ENCODE peak calls at places on chromosomes 7 and 10, in nine cellular contexts. U is tibial nerve, L is fibroblast of villous mesenchyme, X is PC-9, Y is sigmoid colon, J is mucosa of descending colon, D is fibroblast of lung, A is HCT116, M is uterus. K is an unnamed sample.

GRCh38 chr10:93904901-93905300 is 11.1 kb downstream of the SLC35G1 start:
- DNase-seq in U (no peak), L (no peak), X (no peak), Y (no peak), J (no peak), D (no peak), A (no peak), M (no peak), K (no peak)

GRCh38 chr10:114489521-114490310 is 85.4 kb upstream of the AFAP1L2 start:
- DNase-seq in U (no peak), L (no peak), X (no peak), Y (no peak), J (no peak), D (no peak), A (peak), M (peak), K (no peak)

GRCh38 chr10:116691544-116692126 is 50.7 kb downstream of the HSPA12A start:
- DNase-seq in U (no peak), L (no peak), X (no peak), Y (peak), J (no peak), D (peak), A (no peak), M (peak), K (no peak)

GRCh38 chr7:44310221-44310848 is 15.1 kb downstream of the CAMK2B start:
- DNase-seq in U (no peak), L (no peak), X (no peak), Y (no peak), J (no peak), D (no peak), A (no peak), M (no peak), K (no peak)

GRCh38 chr10:68897336-68897741 is 3.8 kb upstream of the DDX50 start:
- DNase-seq in U (no peak), L (peak), X (peak), Y (no peak), J (peak), D (peak), A (peak), M (peak), K (peak)

GRCh38 chr10:122541541-122542002 is 19.0 kb upstream of the DMBT1 start:
- DNase-seq in U (no peak), L (no peak), X (no peak), Y (no peak), J (no peak), D (no peak), A (no peak), M (no peak), K (peak)

GRCh38 chr7:14691597-14692203 is 210.9 kb downstream of the DGKB start:
- DNase-seq in U (peak), L (peak), X (peak), Y (peak), J (peak), D (peak), A (peak), M (peak), K (peak)

GRCh38 chr10:125812128-125812527 is 10.9 kb downstream of the UROS start:
- DNase-seq in U (no peak), L (peak), X (no peak), Y (no peak), J (no peak), D (peak), A (no peak), M (no peak), K (peak)

GRCh38 chr10:71720304-71720672 is 710 bp upstream of the C10orf105 start:
- DNase-seq in U (no peak), L (no peak), X (no peak), Y (no peak), J (no peak), D (no peak), A (no peak), M (no peak), K (no peak)

GRCh38 chr7:105656922-105657521 is 75.7 kb upstream of the EFCAB10 start:
- DNase-seq in U (peak), L (no peak), X (no peak), Y (peak), J (peak), D (peak), A (peak), M (no peak), K (peak)

DNA sequence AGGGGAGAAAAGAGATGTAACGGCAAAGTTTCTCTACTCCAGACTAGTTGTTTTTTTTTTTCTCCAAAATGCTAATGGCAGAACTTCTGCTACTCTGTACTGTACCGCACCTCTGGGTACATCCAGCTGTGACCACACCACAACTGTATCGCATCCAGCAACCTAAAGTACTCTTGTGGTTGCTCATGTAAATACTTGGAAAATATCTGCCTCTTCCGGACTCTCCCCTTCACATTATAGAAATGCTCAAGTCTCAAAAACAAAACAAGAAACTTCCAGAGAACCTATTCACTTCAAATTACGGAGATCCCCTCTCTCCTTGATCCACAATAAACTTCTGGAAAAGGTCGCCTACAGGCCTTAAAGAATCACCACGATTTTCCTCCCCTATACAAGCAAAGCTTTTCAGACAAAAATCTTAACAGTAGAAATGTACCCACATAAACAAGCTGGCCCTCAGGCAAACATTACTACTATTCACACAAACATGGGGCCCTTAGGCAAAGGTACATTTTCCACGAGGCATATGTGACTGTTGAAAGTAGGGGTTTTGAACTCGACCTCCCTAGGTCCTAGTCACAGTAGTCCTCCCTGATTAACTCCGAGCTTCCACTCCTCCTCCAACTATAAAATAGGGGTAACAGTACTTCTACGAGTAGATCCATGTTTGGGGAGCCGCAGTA is 222.9 kb upstream of the MKLN1 start:
- DNase-seq in U (no peak), L (peak), X (no peak), Y (no peak), J (no peak), D (peak), A (no peak), M (no peak), K (peak)
- H3K4me3 ChIP-seq in U (peak), L (peak), X (peak), Y (peak), J (no peak), D (peak), A (no peak), M (peak), K (peak)

DNA sequence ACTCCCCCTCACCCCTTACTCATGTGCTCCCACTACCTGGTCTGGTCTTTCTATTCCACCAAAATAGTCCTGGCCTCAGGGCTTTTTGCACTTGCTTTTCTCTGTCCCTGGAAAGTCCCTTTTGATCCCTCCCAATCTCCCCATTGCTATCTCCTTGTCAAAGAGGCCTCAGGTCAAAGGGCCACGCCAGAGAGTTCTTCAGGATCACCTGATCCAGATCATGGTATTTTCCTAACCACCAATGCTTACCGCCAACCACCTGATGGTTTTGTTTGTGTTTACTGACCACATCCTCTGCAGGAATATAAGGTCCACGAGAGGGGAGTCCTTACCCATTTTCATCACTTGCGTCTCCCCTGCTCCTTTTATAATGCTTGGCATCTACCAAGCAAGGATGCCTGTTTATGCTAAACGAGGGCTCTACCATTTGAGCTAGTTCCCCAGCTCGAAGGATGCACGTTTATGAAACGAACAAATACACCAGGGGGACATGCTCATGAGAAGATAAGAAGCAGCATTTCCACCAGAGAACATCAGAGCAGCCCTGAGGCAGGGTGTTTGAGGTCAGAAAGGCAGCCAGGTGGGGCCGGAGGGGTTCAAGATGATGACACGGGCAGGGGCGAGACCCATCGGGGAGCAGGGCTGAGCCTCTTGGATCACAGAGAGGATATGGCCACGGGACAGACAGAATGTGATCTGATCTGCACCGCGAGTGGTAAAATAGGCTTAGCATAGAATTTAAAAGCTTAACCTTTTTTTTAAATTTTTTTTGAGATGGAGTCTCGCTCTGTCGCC is 43.1 kb upstream of the FOXK1 start:
- DNase-seq in U (no peak), L (no peak), X (no peak), Y (no peak), J (no peak), D (no peak), A (no peak), M (no peak), K (no peak)
- TF ChIP-seq CTCF in U (no peak), L (no peak), X (no peak), Y (no peak), J (no peak), D (no peak), A (no peak), M (no peak), K (no peak)

GRCh38 chr7:36141351-36141750 is 11.7 kb upstream of the EEPD1 start:
- DNase-seq in U (no peak), L (no peak), X (no peak), Y (no peak), J (no peak), D (no peak), A (no peak), M (no peak), K (no peak)

GRCh38 chr7:36145686-36146085 is 7.4 kb upstream of the EEPD1 start:
- DNase-seq in U (no peak), L (no peak), X (no peak), Y (no peak), J (no peak), D (no peak), A (no peak), M (no peak), K (no peak)

GRCh38 chr7:36138209-36138608 is 14.8 kb upstream of the EEPD1 start:
- DNase-seq in U (no peak), L (no peak), X (no peak), Y (no peak), J (no peak), D (no peak), A (no peak), M (no peak), K (no peak)

GRCh38 chr7:36137754-36138153 is 15.3 kb upstream of the EEPD1 start:
- DNase-seq in U (no peak), L (no peak), X (no peak), Y (no peak), J (no peak), D (no peak), A (no peak), M (no peak), K (no peak)

DNA sequence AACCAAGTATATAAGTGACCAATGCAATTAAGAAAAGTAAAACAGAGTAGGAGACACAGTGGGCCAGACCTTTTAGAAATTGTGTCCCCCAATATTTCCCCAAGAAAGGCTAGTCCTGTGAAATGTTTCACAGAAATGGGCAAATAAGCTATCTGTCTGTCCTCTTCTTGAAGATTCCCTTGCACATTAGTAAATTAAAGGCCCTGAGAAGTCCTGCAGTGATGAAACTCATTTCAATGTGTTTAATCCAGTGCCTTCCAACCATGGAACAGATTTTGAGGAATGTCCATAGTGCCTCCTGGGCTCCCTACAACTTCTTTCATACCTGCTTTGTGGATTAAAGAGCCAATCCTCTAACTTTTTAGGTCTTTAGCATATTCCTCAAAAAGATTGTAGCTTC is 11.2 kb upstream of the EEPD1 start:
- DNase-seq in U (no peak), L (no peak), X (no peak), Y (no peak), J (no peak), D (no peak), A (no peak), M (no peak), K (no peak)
- H3K4me3 ChIP-seq in U (no peak), L (no peak), X (no peak), Y (no peak), J (no peak), D (no peak), A (no peak), M (no peak), K (no peak)

GRCh38 chr7:40761757-40762342 is 627.0 kb downstream of the SUGCT start:
- DNase-seq in U (no peak), L (no peak), X (no peak), Y (no peak), J (no peak), D (no peak), A (no peak), M (no peak), K (peak)
- TF ChIP-seq CTCF in U (peak), L (peak), X (peak), Y (no peak), J (no peak), D (no peak), A (no peak), M (no peak), K (no peak)

DNA sequence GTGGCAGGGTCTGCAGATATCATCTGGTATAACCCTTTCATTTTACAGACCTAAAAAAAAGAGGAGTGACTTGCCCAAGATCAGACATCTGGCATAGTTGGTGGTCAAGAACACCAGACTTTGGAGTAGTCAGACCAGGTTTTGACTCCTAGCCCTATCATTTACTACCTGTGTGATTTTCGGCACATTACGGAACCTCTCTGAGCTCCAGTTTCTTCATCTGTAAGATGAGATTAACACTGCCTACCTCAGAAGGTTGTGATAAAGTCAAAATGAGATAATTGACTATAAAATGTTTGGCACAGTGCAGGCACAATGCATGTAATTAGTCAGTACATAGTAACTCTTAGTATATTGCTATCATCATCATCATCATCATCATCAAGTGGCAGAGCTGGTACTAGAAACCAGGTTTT is 1.2 kb downstream of the STRIP2 start:
- DNase-seq in U (no peak), L (no peak), X (no peak), Y (no peak), J (no peak), D (no peak), A (no peak), M (no peak), K (no peak)
- H3K4me3 ChIP-seq in U (peak), L (peak), X (peak), Y (peak), J (no peak), D (peak), A (peak), M (no peak), K (peak)

GRCh38 chr7:69751026-69751425 is 152.8 kb downstream of the AUTS2 start:
- DNase-seq in U (no peak), L (no peak), X (no peak), Y (no peak), J (no peak), D (no peak), A (no peak), M (no peak), K (no peak)
- TF ChIP-seq CTCF in U (no peak), L (no peak), X (no peak), Y (no peak), J (no peak), D (no peak), A (no peak), M (no peak), K (no peak)

DNA sequence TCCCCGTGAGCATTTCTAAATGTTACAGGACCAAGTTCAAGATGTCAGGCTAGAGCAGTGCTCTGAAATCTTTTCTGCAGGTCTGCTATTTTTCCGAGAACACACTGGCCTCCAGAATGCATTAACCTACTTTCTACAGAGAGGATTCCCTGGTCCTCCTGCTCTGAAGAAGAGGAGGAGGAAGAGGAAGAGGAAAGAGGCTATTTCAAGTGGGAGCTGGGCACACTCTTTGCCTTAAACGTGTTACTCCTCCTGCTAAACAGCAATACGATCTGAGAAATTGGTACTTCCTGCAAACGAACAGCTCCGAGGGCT is 157.4 kb downstream of the FRMD4A start:
- DNase-seq in U (no peak), L (peak), X (no peak), Y (no peak), J (no peak), D (peak), A (no peak), M (no peak), K (no peak)
- H3K4me3 ChIP-seq in U (peak), L (peak), X (peak), Y (peak), J (no peak), D (peak), A (no peak), M (peak), K (no peak)

K was measured in fibroblast of mammary gland.